ENCODE peak calls at places on chromosome 9, in eight cellular contexts. L, Z, B, W, X, G, E and Y are unnamed samples.

GRCh38 chr9:106956971-106957370 is 94.0 kb downstream of the ZNF462 start:
- DNase-seq in L (no peak), Z (peak; percentile 68), B (no peak), W (no peak), X (no peak), G (no peak), E (no peak), Y (no peak)

GRCh38 chr9:99828417-99829176 is 6.9 kb downstream of the NR4A3 start:
- DNase-seq in L (no peak), Z (peak; percentile 50), B (no peak), W (no peak), X (no peak), G (no peak), E (no peak), Y (no peak)

GRCh38 chr9:89544280-89544664 is 46.4 kb upstream of the SEMA4D start:
- DNase-seq in L (no peak), Z (no peak), B (no peak), W (no peak), X (no peak), G (no peak), E (no peak), Y (no peak)

GRCh38 chr9:102967979-102968378 is 27.2 kb upstream of the CYLC2 start:
- DNase-seq in L (no peak), Z (no peak), B (no peak), W (no peak), X (no peak), G (no peak), E (no peak), Y (no peak)

GRCh38 chr9:124280176-124280691 is 22.5 kb downstream of the NEK6 start:
- DNase-seq in L (no peak), Z (peak; percentile 82), B (no peak), W (no peak), X (no peak), G (no peak), E (no peak), Y (no peak)

GRCh38 chr9:18976368-18977238 is 56.4 kb downstream of the SAXO1 start:
- DNase-seq in L (no peak), Z (peak; percentile 81), B (no peak), W (peak; percentile 3), X (no peak), G (no peak), E (no peak), Y (no peak)

GRCh38 chr9:129834489-129835127 is 467 bp downstream of the C9orf78 start:
- DNase-seq in L (no peak), Z (peak; percentile 15), B (no peak), W (peak; percentile 34), X (peak; percentile 37), G (no peak), E (no peak), Y (no peak)

GRCh38 chr9:126614455-126615248 is 924 bp downstream of the LMX1B start:
- DNase-seq in L (no peak), Z (no peak), B (no peak), W (no peak), X (no peak), G (no peak), E (no peak), Y (peak; percentile 68)

GRCh38 chr9:36136277-36136893 is at the start of gene GLIPR2:
- DNase-seq in L (peak; percentile 81), Z (peak; percentile 90), B (peak; percentile 73), W (peak; percentile 79), X (peak; percentile 77), G (peak; percentile 43), E (peak; percentile 60), Y (peak; percentile 98)

GRCh38 chr9:114811301-114811700 is 5.5 kb upstream of the TNFSF15 start:
- DNase-seq in L (no peak), Z (peak; percentile 9), B (no peak), W (no peak), X (no peak), G (no peak), E (no peak), Y (no peak)

GRCh38 chr9:106228861-106229260 is 534.5 kb downstream of the TMEM38B start:
- DNase-seq in L (peak; percentile 61), Z (no peak), B (peak; percentile 72), W (no peak), X (no peak), G (peak; percentile 53), E (peak; percentile 67), Y (no peak)

GRCh38 chr9:133148351-133149129 is 15.2 kb downstream of the GBGT1 start:
- DNase-seq in L (peak; percentile 60), Z (peak; percentile 68), B (peak; percentile 58), W (peak; percentile 66), X (peak; percentile 56), G (peak; percentile 30), E (no peak), Y (peak; percentile 53)

GRCh38 chr9:132147331-132147730 is 14.5 kb upstream of the NTNG2 start:
- DNase-seq in L (no peak), Z (no peak), B (no peak), W (no peak), X (no peak), G (no peak), E (no peak), Y (no peak)

GRCh38 chr9:113511047-113511521 is 47.6 kb downstream of the RGS3 start:
- DNase-seq in L (no peak), Z (no peak), B (no peak), W (no peak), X (no peak), G (peak; percentile 71), E (no peak), Y (no peak)

GRCh38 chr9:5186416-5187169 is 1.2 kb upstream of the INSL6 start:
- DNase-seq in L (peak; percentile 76), Z (peak; percentile 73), B (peak; percentile 58), W (peak; percentile 59), X (peak; percentile 39), G (peak; percentile 57), E (peak; percentile 2), Y (peak; percentile 75)

GRCh38 chr9:125966959-125967711 is 220.0 kb downstream of the PBX3 start:
- DNase-seq in L (no peak), Z (no peak), B (no peak), W (no peak), X (no peak), G (no peak), E (no peak), Y (no peak)

GRCh38 chr9:19754921-19755320 is 33.9 kb downstream of the SLC24A2 start:
- DNase-seq in L (no peak), Z (no peak), B (no peak), W (no peak), X (no peak), G (no peak), E (no peak), Y (no peak)

GRCh38 chr9:121463026-121463827 is 36.4 kb downstream of the GGTA1 start:
- DNase-seq in L (peak; percentile 42), Z (no peak), B (no peak), W (peak; percentile 15), X (no peak), G (peak; percentile 23), E (no peak), Y (peak; percentile 26)